ENCODE peak calls at places on chromosome 1, in seven cellular contexts. X is right cardiac atrium, H is ACHN, B is CMK, G is DMS153, J is NCI-H1105 treated with DMSO at 0.1 percent for 48 hours, O is substantia nigra. D is an unnamed sample.

GRCh38 chr1:22418352-22418751 is 33.3 kb upstream of the ZBTB40 start:
- DNase-seq in H (peak), X (no peak), O (no peak), G (no peak), B (no peak), J (no peak), D (no peak)

GRCh38 chr1:6922096-6922931 is 137.1 kb downstream of the CAMTA1 start:
- DNase-seq in G (peak), B (no peak), J (no peak), X (peak), H (no peak), O (no peak), D (peak)

GRCh38 chr1:45012639-45013278 is 705 bp downstream of the UROD start:
- DNase-seq in B (peak), H (peak), O (peak), G (peak), X (peak), J (peak), D (peak)

GRCh38 chr1:109808703-109809102 is 45.0 kb upstream of the EPS8L3 start:
- DNase-seq in X (peak), J (no peak), O (no peak), B (no peak), G (no peak), H (no peak), D (no peak)

GRCh38 chr1:7228252-7228961 is 443.2 kb downstream of the CAMTA1 start:
- DNase-seq in J (no peak), X (no peak), H (no peak), G (no peak), O (no peak), B (no peak), D (no peak)

GRCh38 chr1:153677718-153678518 is 570 bp upstream of the NPR1 start:
- DNase-seq in B (no peak), J (peak), H (peak), X (peak), O (peak), G (peak), D (peak)

GRCh38 chr1:46517010-46517600 is 27.5 kb downstream of the DMBX1 start:
- DNase-seq in H (peak), G (peak), O (no peak), J (peak), B (no peak), X (no peak), D (peak)

GRCh38 chr1:31769720-31770390 is 5.7 kb upstream of the ADGRB2 start:
- DNase-seq in X (peak), G (peak), O (no peak), H (peak), B (no peak), J (peak), D (no peak)

GRCh38 chr1:153652795-153653507 is 5.6 kb upstream of the SNAPIN start:
- DNase-seq in X (no peak), G (no peak), H (peak), O (no peak), B (no peak), J (no peak), D (no peak)

GRCh38 chr1:84985365-84985764 is 11.5 kb downstream of the MCOLN2 start:
- DNase-seq in B (no peak), G (no peak), H (no peak), J (no peak), X (no peak), O (no peak), D (no peak)

D was measured in transverse colon.